ENCODE peak calls at places on chromosomes 13 and 19, in four cellular contexts. One of them, this sample, is unnamed.

GRCh38 chr13:111281751-111282311 is 38.6 kb upstream of the TEX29 start:
- DNase-seq in CD4-positive, CD25-positive, alpha-beta regulatory T cell: no peak
- DNase-seq in CD8-positive, alpha-beta memory T cell: no peak
- DNase-seq in thoracic aorta: no peak
- DNase-seq in this sample: no peak

GRCh38 chr19:28737021-28737525 is 475.9 kb downstream of the UQCRFS1 start:
- DNase-seq in CD4-positive, CD25-positive, alpha-beta regulatory T cell: no peak
- DNase-seq in CD8-positive, alpha-beta memory T cell: peak; percentile 6
- DNase-seq in thoracic aorta: no peak
- DNase-seq in this sample: no peak

GRCh38 chr19:39053276-39054090 is 21.1 kb upstream of the FBXO27 start:
- DNase-seq in CD4-positive, CD25-positive, alpha-beta regulatory T cell: no peak
- DNase-seq in CD8-positive, alpha-beta memory T cell: no peak
- DNase-seq in thoracic aorta: no peak
- DNase-seq in this sample: no peak

GRCh38 chr13:80802946-80803345 is 462.0 kb upstream of the SPRY2 start:
- DNase-seq in CD4-positive, CD25-positive, alpha-beta regulatory T cell: no peak
- DNase-seq in CD8-positive, alpha-beta memory T cell: no peak
- DNase-seq in thoracic aorta: no peak
- DNase-seq in this sample: no peak

GRCh38 chr13:103976371-103976770 is 910.2 kb upstream of the SLC10A2 start:
- DNase-seq in CD4-positive, CD25-positive, alpha-beta regulatory T cell: no peak
- DNase-seq in CD8-positive, alpha-beta memory T cell: no peak
- DNase-seq in thoracic aorta: no peak
- DNase-seq in this sample: no peak

GRCh38 chr19:15631817-15632216 is 8.9 kb upstream of the CYP4F3 start:
- DNase-seq in CD4-positive, CD25-positive, alpha-beta regulatory T cell: no peak
- DNase-seq in CD8-positive, alpha-beta memory T cell: peak; percentile 28
- DNase-seq in thoracic aorta: no peak
- DNase-seq in this sample: no peak

GRCh38 chr19:30327331-30327730 is 44.9 kb upstream of the ZNF536 start:
- DNase-seq in CD4-positive, CD25-positive, alpha-beta regulatory T cell: no peak
- DNase-seq in CD8-positive, alpha-beta memory T cell: no peak
- DNase-seq in thoracic aorta: no peak
- DNase-seq in this sample: no peak

GRCh38 chr19:46607441-46607841 is 6.3 kb downstream of the CALM3 start:
- DNase-seq in CD4-positive, CD25-positive, alpha-beta regulatory T cell: no peak
- DNase-seq in CD8-positive, alpha-beta memory T cell: no peak
- DNase-seq in thoracic aorta: no peak
- DNase-seq in this sample: no peak

GRCh38 chr13:98869408-98870090 is 108.3 kb downstream of the DOCK9 start:
- DNase-seq in CD4-positive, CD25-positive, alpha-beta regulatory T cell: no peak
- DNase-seq in CD8-positive, alpha-beta memory T cell: no peak
- DNase-seq in thoracic aorta: no peak
- DNase-seq in this sample: no peak

GRCh38 chr13:111322001-111322915 is 1.8 kb downstream of the TEX29 start:
- DNase-seq in CD4-positive, CD25-positive, alpha-beta regulatory T cell: no peak
- DNase-seq in CD8-positive, alpha-beta memory T cell: no peak
- DNase-seq in thoracic aorta: no peak
- DNase-seq in this sample: no peak

DNA sequence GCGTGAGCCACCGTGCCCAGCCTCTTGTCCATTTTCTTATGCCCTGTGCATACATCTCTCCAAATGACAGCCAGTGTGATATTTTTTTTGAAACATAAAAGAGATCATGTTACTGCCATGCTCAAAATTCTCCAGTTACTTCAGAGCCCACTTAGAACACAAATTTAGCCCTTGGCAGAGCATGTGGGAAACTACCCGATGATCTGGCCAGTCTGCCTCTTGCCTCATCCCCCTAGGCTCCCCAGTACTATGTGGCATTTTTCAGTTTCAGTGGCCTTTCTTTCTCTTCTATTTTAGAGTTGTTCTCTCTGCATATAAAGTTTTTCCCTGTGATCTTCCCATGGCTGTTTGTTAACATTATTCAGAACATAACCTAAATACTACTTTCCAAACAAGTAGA is 323.0 kb downstream of the GPC5 start:
- DNase-seq in CD4-positive, CD25-positive, alpha-beta regulatory T cell: no peak
- DNase-seq in CD8-positive, alpha-beta memory T cell: no peak
- DNase-seq in thoracic aorta: no peak
- DNase-seq in this sample: no peak
- H3K4me1 ChIP-seq in CD4-positive, CD25-positive, alpha-beta regulatory T cell: no peaks in the 10 kb centered on the region
- H3K4me1 ChIP-seq in CD8-positive, alpha-beta memory T cell: no peaks in the 10 kb centered on the region
- H3K4me1 ChIP-seq in thoracic aorta: no peaks in the 10 kb centered on the region
- H3K4me1 ChIP-seq in this sample: no peaks in the 10 kb centered on the region

GRCh38 chr13:35720690-35721554 is 244.4 kb upstream of the MAB21L1 start:
- DNase-seq in CD4-positive, CD25-positive, alpha-beta regulatory T cell: no peak
- DNase-seq in CD8-positive, alpha-beta memory T cell: peak; percentile 5
- DNase-seq in thoracic aorta: no peak
- DNase-seq in this sample: no peak
- H3K4me3 ChIP-seq in CD4-positive, CD25-positive, alpha-beta regulatory T cell: no peak overlapping the region
- H3K4me3 ChIP-seq in CD8-positive, alpha-beta memory T cell: no peak overlapping the region
- H3K4me3 ChIP-seq in thoracic aorta: peak overlapping the region; percentile 27
- H3K4me3 ChIP-seq in this sample: no peak overlapping the region

GRCh38 chr19:56617531-56617930 is 22.4 kb downstream of the ZNF71 start:
- DNase-seq in CD4-positive, CD25-positive, alpha-beta regulatory T cell: no peak
- DNase-seq in CD8-positive, alpha-beta memory T cell: no peak
- DNase-seq in thoracic aorta: no peak
- DNase-seq in this sample: no peak
- H3K9me3 ChIP-seq in CD4-positive, CD25-positive, alpha-beta regulatory T cell: peaks cover 97% of the 10 kb centered on the region
- H3K9me3 ChIP-seq in CD8-positive, alpha-beta memory T cell: peaks cover 45% of the 10 kb centered on the region
- H3K9me3 ChIP-seq in thoracic aorta: peaks cover 87% of the 10 kb centered on the region
- H3K9me3 ChIP-seq in this sample: peaks cover 59% of the 10 kb centered on the region

DNA sequence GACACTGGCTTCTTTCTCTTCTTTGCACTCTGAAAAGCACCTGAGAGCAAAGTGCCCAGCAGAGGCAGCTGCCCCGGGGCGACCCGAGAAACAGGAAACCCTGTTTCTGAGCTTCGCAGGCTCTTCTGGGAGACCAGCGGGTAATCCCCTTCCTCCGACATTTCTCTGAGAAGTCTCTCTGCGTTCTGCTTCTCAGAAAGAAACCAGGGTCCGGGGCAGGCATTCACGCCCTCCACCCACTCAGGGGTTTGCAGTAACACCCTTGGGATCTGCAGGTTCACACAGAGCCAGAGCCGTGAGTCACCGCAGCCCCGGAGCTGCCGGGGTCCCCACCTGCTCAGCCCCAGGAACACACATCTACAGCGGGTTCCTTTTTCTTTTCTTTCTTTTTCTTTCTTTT is 86.0 kb downstream of the GADD45B start:
- DNase-seq in CD4-positive, CD25-positive, alpha-beta regulatory T cell: peak; percentile 36
- DNase-seq in CD8-positive, alpha-beta memory T cell: peak; percentile 75
- DNase-seq in thoracic aorta: no peak
- DNase-seq in this sample: peak; percentile 34
- H3K4me1 ChIP-seq in CD4-positive, CD25-positive, alpha-beta regulatory T cell: peaks cover 18% of the 10 kb centered on the region
- H3K4me1 ChIP-seq in CD8-positive, alpha-beta memory T cell: peaks cover 15% of the 10 kb centered on the region
- H3K4me1 ChIP-seq in thoracic aorta: no peaks in the 10 kb centered on the region
- H3K4me1 ChIP-seq in this sample: peaks cover 12% of the 10 kb centered on the region

GRCh38 chr13:26482451-26483197 is 74.9 kb upstream of the WASF3 start:
- DNase-seq in CD4-positive, CD25-positive, alpha-beta regulatory T cell: peak; percentile 19
- DNase-seq in CD8-positive, alpha-beta memory T cell: peak; percentile 85
- DNase-seq in thoracic aorta: peak; percentile 30
- DNase-seq in this sample: peak; percentile 42
- H3K4me3 ChIP-seq in CD4-positive, CD25-positive, alpha-beta regulatory T cell: peak overlapping the region; percentile 5
- H3K4me3 ChIP-seq in CD8-positive, alpha-beta memory T cell: no peak overlapping the region
- H3K4me3 ChIP-seq in thoracic aorta: no peak overlapping the region
- H3K4me3 ChIP-seq in this sample: no peak overlapping the region

GRCh38 chr19:24004166-24004565 is 82.8 kb upstream of the ZNF254 start:
- DNase-seq in CD4-positive, CD25-positive, alpha-beta regulatory T cell: no peak
- DNase-seq in CD8-positive, alpha-beta memory T cell: no peak
- DNase-seq in thoracic aorta: no peak
- DNase-seq in this sample: no peak
- H3K9me3 ChIP-seq in CD4-positive, CD25-positive, alpha-beta regulatory T cell: peaks cover 16% of the 10 kb centered on the region
- H3K9me3 ChIP-seq in CD8-positive, alpha-beta memory T cell: no peaks in the 10 kb centered on the region
- H3K9me3 ChIP-seq in thoracic aorta: no peaks in the 10 kb centered on the region
- H3K9me3 ChIP-seq in this sample: no peaks in the 10 kb centered on the region

DNA sequence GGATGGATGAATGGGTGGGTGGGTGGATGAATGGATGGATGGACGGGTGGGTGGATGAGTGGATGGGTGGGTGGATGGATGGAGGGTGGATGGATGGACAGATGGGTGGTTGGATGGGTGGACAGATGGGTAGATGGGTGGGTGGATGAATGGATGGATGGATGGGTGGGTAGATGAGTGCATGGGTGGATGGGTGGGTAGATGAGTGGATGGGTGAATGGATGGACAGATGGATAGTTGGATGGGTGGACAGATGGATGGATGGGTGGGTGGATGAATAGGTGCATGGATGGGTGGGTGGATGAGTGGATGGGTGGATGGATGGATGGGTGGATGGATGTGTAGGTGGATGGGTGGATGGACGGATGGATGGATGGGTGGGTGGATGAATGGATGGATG is 17.8 kb downstream of the SHC2 start:
- DNase-seq in CD4-positive, CD25-positive, alpha-beta regulatory T cell: no peak
- DNase-seq in CD8-positive, alpha-beta memory T cell: no peak
- DNase-seq in thoracic aorta: no peak
- DNase-seq in this sample: no peak
- H3K4me1 ChIP-seq in CD4-positive, CD25-positive, alpha-beta regulatory T cell: no peaks in the 10 kb centered on the region
- H3K4me1 ChIP-seq in CD8-positive, alpha-beta memory T cell: no peaks in the 10 kb centered on the region
- H3K4me1 ChIP-seq in thoracic aorta: no peaks in the 10 kb centered on the region
- H3K4me1 ChIP-seq in this sample: no peaks in the 10 kb centered on the region